ENCODE peak calls at places on chromosomes 13 and 19, in six cellular contexts. One of them, this sample, is unnamed.

GRCh38 chr13:30466358-30466714 is 600 bp upstream of the HMGB1 start:
- DNase-seq in vagina: no peak
- DNase-seq in BE2C: peak; percentile 18
- DNase-seq in astrocyte of the cerebellum: no peak
- DNase-seq in epithelial cell of esophagus: peak; percentile 10
- DNase-seq in fibroblast of lung: peak; percentile 53
- DNase-seq in this sample: peak; percentile 13

GRCh38 chr13:49810825-49811526 is 18.5 kb upstream of the KPNA3 start:
- DNase-seq in epithelial cell of esophagus: peak; percentile 87
- DNase-seq in astrocyte of the cerebellum: no peak
- DNase-seq in vagina: no peak
- DNase-seq in BE2C: no peak
- DNase-seq in fibroblast of lung: peak; percentile 54
- DNase-seq in this sample: peak; percentile 55

GRCh38 chr13:90420683-90421082 is 926.8 kb upstream of the MIR17HG start:
- DNase-seq in fibroblast of lung: no peak
- DNase-seq in epithelial cell of esophagus: no peak
- DNase-seq in vagina: no peak
- DNase-seq in BE2C: no peak
- DNase-seq in astrocyte of the cerebellum: no peak
- DNase-seq in this sample: no peak

GRCh38 chr13:28611654-28612131 is 47.2 kb upstream of the POMP start:
- DNase-seq in epithelial cell of esophagus: no peak
- DNase-seq in astrocyte of the cerebellum: no peak
- DNase-seq in vagina: no peak
- DNase-seq in BE2C: no peak
- DNase-seq in fibroblast of lung: peak; percentile 3
- DNase-seq in this sample: peak; percentile 46

GRCh38 chr19:51259348-51260245 is 8.7 kb downstream of the SIGLECL1 start:
- DNase-seq in epithelial cell of esophagus: peak; percentile 24
- DNase-seq in vagina: no peak
- DNase-seq in fibroblast of lung: no peak
- DNase-seq in astrocyte of the cerebellum: no peak
- DNase-seq in BE2C: peak; percentile 41
- DNase-seq in this sample: peak; percentile 27

GRCh38 chr13:99417151-99417820 is 84.0 kb upstream of the TM9SF2 start:
- DNase-seq in vagina: no peak
- DNase-seq in epithelial cell of esophagus: no peak
- DNase-seq in fibroblast of lung: no peak
- DNase-seq in astrocyte of the cerebellum: no peak
- DNase-seq in BE2C: no peak
- DNase-seq in this sample: no peak

GRCh38 chr13:106609116-106609515 is 41.2 kb upstream of the ARGLU1 start:
- DNase-seq in epithelial cell of esophagus: peak; percentile 61
- DNase-seq in vagina: no peak
- DNase-seq in astrocyte of the cerebellum: no peak
- DNase-seq in fibroblast of lung: no peak
- DNase-seq in BE2C: no peak
- DNase-seq in this sample: no peak

GRCh38 chr13:20301391-20302071 is 69.4 kb upstream of the GJB6 start:
- DNase-seq in BE2C: no peak
- DNase-seq in fibroblast of lung: peak; percentile 13
- DNase-seq in astrocyte of the cerebellum: no peak
- DNase-seq in vagina: no peak
- DNase-seq in epithelial cell of esophagus: no peak
- DNase-seq in this sample: no peak

GRCh38 chr19:33205531-33206260 is 11.6 kb downstream of the LRP3 start:
- DNase-seq in BE2C: no peak
- DNase-seq in vagina: no peak
- DNase-seq in astrocyte of the cerebellum: no peak
- DNase-seq in epithelial cell of esophagus: no peak
- DNase-seq in fibroblast of lung: no peak
- DNase-seq in this sample: no peak

GRCh38 chr19:42348211-42348610 is 22.8 kb downstream of the MEGF8 start:
- DNase-seq in vagina: no peak
- DNase-seq in fibroblast of lung: no peak
- DNase-seq in BE2C: no peak
- DNase-seq in epithelial cell of esophagus: no peak
- DNase-seq in astrocyte of the cerebellum: no peak
- DNase-seq in this sample: no peak

GRCh38 chr13:105202384-105202783 is 1333.1 kb downstream of the EFNB2 start:
- DNase-seq in vagina: no peak
- DNase-seq in epithelial cell of esophagus: peak; percentile 47
- DNase-seq in BE2C: peak; percentile 18
- DNase-seq in astrocyte of the cerebellum: peak; percentile 41
- DNase-seq in fibroblast of lung: peak; percentile 66
- DNase-seq in this sample: peak; percentile 73

GRCh38 chr13:89393758-89394157 is 1722.6 kb downstream of the SLITRK5 start:
- DNase-seq in vagina: no peak
- DNase-seq in epithelial cell of esophagus: no peak
- DNase-seq in fibroblast of lung: no peak
- DNase-seq in BE2C: no peak
- DNase-seq in astrocyte of the cerebellum: no peak
- DNase-seq in this sample: no peak

GRCh38 chr13:29511980-29512379 is 83.5 kb downstream of the SLC7A1 start:
- DNase-seq in vagina: peak; percentile 96
- DNase-seq in epithelial cell of esophagus: no peak
- DNase-seq in BE2C: no peak
- DNase-seq in fibroblast of lung: peak; percentile 74
- DNase-seq in astrocyte of the cerebellum: no peak
- DNase-seq in this sample: peak; percentile 75

GRCh38 chr13:37163626-37164365 is 58.3 kb upstream of the CSNK1A1L start:
- DNase-seq in BE2C: no peak
- DNase-seq in astrocyte of the cerebellum: no peak
- DNase-seq in epithelial cell of esophagus: no peak
- DNase-seq in fibroblast of lung: no peak
- DNase-seq in vagina: no peak
- DNase-seq in this sample: no peak

GRCh38 chr19:33219261-33219812 is 6.3 kb downstream of the SLC7A10 start:
- DNase-seq in epithelial cell of esophagus: no peak
- DNase-seq in vagina: no peak
- DNase-seq in fibroblast of lung: peak; percentile 88
- DNase-seq in BE2C: no peak
- DNase-seq in astrocyte of the cerebellum: peak; percentile 57
- DNase-seq in this sample: no peak

GRCh38 chr19:7851623-7852500 is 21.8 kb downstream of the EVI5L start:
- DNase-seq in BE2C: no peak
- DNase-seq in epithelial cell of esophagus: no peak
- DNase-seq in astrocyte of the cerebellum: no peak
- DNase-seq in vagina: no peak
- DNase-seq in fibroblast of lung: no peak
- DNase-seq in this sample: no peak

GRCh38 chr13:45872574-45872973 is 21.0 kb upstream of the SIAH3 start:
- DNase-seq in fibroblast of lung: no peak
- DNase-seq in astrocyte of the cerebellum: no peak
- DNase-seq in BE2C: no peak
- DNase-seq in vagina: peak; percentile 42
- DNase-seq in epithelial cell of esophagus: no peak
- DNase-seq in this sample: no peak

GRCh38 chr13:110431851-110432294 is 124.8 kb downstream of the COL4A2 start:
- DNase-seq in vagina: peak; percentile 72
- DNase-seq in epithelial cell of esophagus: no peak
- DNase-seq in astrocyte of the cerebellum: no peak
- DNase-seq in BE2C: peak; percentile 48
- DNase-seq in fibroblast of lung: no peak
- DNase-seq in this sample: no peak

GRCh38 chr19:48394331-48395169 is 1.1 kb downstream of the GRIN2D start:
- DNase-seq in vagina: no peak
- DNase-seq in astrocyte of the cerebellum: no peak
- DNase-seq in fibroblast of lung: no peak
- DNase-seq in BE2C: no peak
- DNase-seq in epithelial cell of esophagus: no peak
- DNase-seq in this sample: no peak

GRCh38 chr13:43363156-43363918 is 340.0 kb downstream of the DNAJC15 start:
- DNase-seq in BE2C: peak; percentile 32
- DNase-seq in astrocyte of the cerebellum: peak; percentile 41
- DNase-seq in epithelial cell of esophagus: no peak
- DNase-seq in fibroblast of lung: peak; percentile 81
- DNase-seq in vagina: no peak
- DNase-seq in this sample: peak; percentile 63

GRCh38 chr19:17830567-17831418 is 9.5 kb upstream of the INSL3 start:
- DNase-seq in astrocyte of the cerebellum: no peak
- DNase-seq in vagina: no peak
- DNase-seq in BE2C: peak; percentile 99
- DNase-seq in epithelial cell of esophagus: peak; percentile 95
- DNase-seq in fibroblast of lung: peak; percentile 59
- DNase-seq in this sample: peak; percentile 86

GRCh38 chr13:74409551-74409950 is 275.3 kb upstream of the KLF12 start:
- DNase-seq in fibroblast of lung: no peak
- DNase-seq in vagina: no peak
- DNase-seq in BE2C: no peak
- DNase-seq in epithelial cell of esophagus: no peak
- DNase-seq in astrocyte of the cerebellum: no peak
- DNase-seq in this sample: no peak

GRCh38 chr13:74414458-74414857 is 280.3 kb upstream of the KLF12 start:
- DNase-seq in vagina: no peak
- DNase-seq in astrocyte of the cerebellum: no peak
- DNase-seq in fibroblast of lung: no peak
- DNase-seq in BE2C: no peak
- DNase-seq in epithelial cell of esophagus: no peak
- DNase-seq in this sample: no peak

DNA sequence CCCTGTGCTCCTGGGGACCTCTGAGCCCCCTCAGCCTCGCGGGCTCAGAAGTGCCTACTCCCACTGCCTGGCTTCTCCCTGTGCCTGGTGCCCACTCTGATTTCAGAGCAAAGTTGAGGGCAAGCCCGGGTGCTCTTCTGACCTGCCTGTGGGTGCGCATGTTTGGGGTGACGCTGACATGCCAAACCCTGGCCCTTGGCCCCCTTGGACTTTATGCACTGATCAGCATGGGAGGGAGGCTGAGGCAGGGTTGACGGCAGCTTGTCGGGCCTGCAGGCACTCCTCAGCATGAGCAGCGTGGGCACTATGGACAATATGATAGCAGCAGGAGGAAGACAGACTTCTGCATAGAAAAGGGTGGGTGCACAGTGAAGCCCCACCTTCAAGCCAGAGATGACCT is 279.3 kb upstream of the KLF12 start:
- DNase-seq in vagina: no peak
- DNase-seq in fibroblast of lung: no peak
- DNase-seq in BE2C: no peak
- DNase-seq in epithelial cell of esophagus: no peak
- DNase-seq in astrocyte of the cerebellum: no peak
- DNase-seq in this sample: no peak
- TF ChIP-seq CTCF in vagina: no peak
- TF ChIP-seq CTCF in fibroblast of lung: no peak
- TF ChIP-seq CTCF in BE2C: no peak
- TF ChIP-seq CTCF in epithelial cell of esophagus: no peak
- TF ChIP-seq CTCF in astrocyte of the cerebellum: no peak
- TF ChIP-seq CTCF in this sample: no peak

DNA sequence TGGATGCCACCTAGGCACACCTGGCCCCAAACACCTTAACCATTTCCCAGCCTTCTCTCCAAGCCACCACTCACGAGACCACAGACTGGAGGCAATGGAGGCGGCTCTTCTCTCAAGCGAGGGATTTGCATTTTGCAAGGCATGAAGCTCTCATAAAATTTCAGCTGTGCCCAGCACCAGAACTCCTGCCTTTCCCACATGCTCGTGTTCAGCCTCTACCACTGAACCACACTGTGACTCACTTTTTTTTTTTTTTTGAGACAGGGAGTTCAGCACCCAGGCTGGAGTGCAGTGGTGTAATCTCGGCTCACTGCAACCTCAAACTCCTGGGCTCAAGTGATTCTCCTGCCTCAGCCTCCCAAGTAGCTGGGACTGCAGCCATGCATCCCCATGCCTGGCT is 10.6 kb downstream of the NANOS3 start:
- DNase-seq in astrocyte of the cerebellum: no peak
- DNase-seq in fibroblast of lung: peak; percentile 36
- DNase-seq in vagina: no peak
- DNase-seq in BE2C: no peak
- DNase-seq in epithelial cell of esophagus: peak; percentile 72
- DNase-seq in this sample: no peak
- H3K4me3 ChIP-seq in astrocyte of the cerebellum: no peak overlapping the region
- H3K4me3 ChIP-seq in fibroblast of lung: no peak overlapping the region
- H3K4me3 ChIP-seq in vagina: no peak overlapping the region
- H3K4me3 ChIP-seq in BE2C: no peak overlapping the region
- H3K4me3 ChIP-seq in epithelial cell of esophagus: no peak overlapping the region
- H3K4me3 ChIP-seq in this sample: no peak overlapping the region

GRCh38 chr13:47256618-47257017 is 359.8 kb upstream of the HTR2A start:
- DNase-seq in vagina: no peak
- DNase-seq in astrocyte of the cerebellum: no peak
- DNase-seq in fibroblast of lung: peak; percentile 91
- DNase-seq in BE2C: no peak
- DNase-seq in epithelial cell of esophagus: peak; percentile 88
- DNase-seq in this sample: no peak

GRCh38 chr13:47252627-47253026 is 355.8 kb upstream of the HTR2A start:
- DNase-seq in astrocyte of the cerebellum: no peak
- DNase-seq in BE2C: no peak
- DNase-seq in epithelial cell of esophagus: no peak
- DNase-seq in vagina: no peak
- DNase-seq in fibroblast of lung: peak; percentile 31
- DNase-seq in this sample: no peak

DNA sequence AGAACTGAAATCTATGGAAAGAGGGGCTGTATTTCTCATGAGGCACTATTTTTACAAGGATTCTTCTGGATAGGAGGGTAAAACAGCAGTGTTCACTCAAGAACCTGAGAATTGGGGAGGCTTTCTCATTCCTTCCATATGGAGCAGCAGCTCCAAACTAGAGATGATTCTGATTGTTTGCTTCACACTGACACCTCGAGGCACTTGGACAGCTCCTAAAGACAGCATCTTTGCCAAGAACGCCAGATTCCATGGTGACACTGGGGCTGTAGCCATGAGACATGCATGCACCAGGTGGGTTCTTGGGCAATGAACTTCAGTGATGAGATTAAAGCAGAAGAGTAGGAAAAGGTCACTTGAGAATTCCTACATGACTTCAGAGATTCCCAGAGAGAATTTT is 361.5 kb upstream of the HTR2A start:
- DNase-seq in BE2C: no peak
- DNase-seq in fibroblast of lung: no peak
- DNase-seq in vagina: no peak
- DNase-seq in epithelial cell of esophagus: peak; percentile 11
- DNase-seq in astrocyte of the cerebellum: no peak
- DNase-seq in this sample: no peak
- TF ChIP-seq CTCF in BE2C: no peak
- TF ChIP-seq CTCF in fibroblast of lung: no peak
- TF ChIP-seq CTCF in vagina: no peak
- TF ChIP-seq CTCF in epithelial cell of esophagus: no peak
- TF ChIP-seq CTCF in astrocyte of the cerebellum: no peak
- TF ChIP-seq CTCF in this sample: no peak

DNA sequence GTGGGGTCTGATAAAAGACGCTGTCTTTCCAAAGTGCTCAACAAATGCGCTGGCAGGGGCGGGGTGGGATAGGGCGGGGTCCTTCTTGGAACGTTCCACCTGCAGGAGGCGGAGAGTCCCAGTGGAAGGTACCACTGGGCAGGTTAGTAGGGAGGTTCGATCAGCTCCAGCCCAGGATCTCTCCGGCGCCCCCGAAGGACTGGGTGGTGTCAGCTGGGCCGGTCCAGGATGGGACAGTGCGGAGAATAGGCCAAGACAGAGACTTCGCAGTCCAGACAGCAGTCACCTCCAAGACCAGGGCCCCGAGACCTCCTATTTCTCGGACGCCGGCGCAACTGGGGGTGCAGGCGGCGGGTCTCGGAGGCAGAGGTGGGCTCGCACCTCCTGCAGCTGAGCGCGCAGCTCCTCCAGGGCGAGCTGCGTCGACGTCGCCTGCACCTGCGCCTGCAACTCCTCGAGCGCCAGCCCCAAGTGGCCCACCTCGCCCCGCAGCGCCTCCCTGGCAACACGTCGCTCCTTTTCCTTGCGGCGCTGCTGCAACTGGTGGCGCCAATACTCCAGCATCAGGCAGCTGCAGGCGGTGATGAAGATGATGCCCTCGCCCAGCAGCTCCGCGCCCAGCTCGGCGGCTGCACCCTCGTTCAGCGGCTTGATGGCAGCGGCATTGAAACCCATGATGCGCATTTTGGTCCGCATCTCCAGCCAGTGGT is 21.6 kb downstream of the VASP start:
- DNase-seq in vagina: no peak
- DNase-seq in fibroblast of lung: peak; percentile 44
- DNase-seq in BE2C: peak; percentile 33
- DNase-seq in astrocyte of the cerebellum: no peak
- DNase-seq in epithelial cell of esophagus: peak; percentile 92
- DNase-seq in this sample: peak; percentile 43
- H3K4me3 ChIP-seq in vagina: peak overlapping the region; percentile 44
- H3K4me3 ChIP-seq in fibroblast of lung: no peak overlapping the region
- H3K4me3 ChIP-seq in BE2C: peak overlapping the region; percentile 33
- H3K4me3 ChIP-seq in astrocyte of the cerebellum: peak overlapping the region; percentile 18
- H3K4me3 ChIP-seq in epithelial cell of esophagus: peak overlapping the region; percentile 68
- H3K4me3 ChIP-seq in this sample: peak overlapping the region; percentile 26